ENCODE peak calls at places on chromosomes 5 and 9, in six cellular contexts. A is cardiac fibroblast; P is central memory CD8-positive, alpha-beta T cell; M is T1000; H is amygdala; J is ACHN. N is an unnamed sample.
A peak's percentile ranks its signal among the peaks of the same experiment; 100 is the strongest.

GRCh38 chr9:6864102-6864501 is 106.3 kb downstream of the KDM4C start:
- DNase-seq in M (no peak), H (no peak), A (no peak), P (no peak), J (no peak), N (no peak)

GRCh38 chr9:95740217-95741004 is 135.1 kb upstream of the ERCC6L2 start:
- DNase-seq in J (no peak), H (no peak), P (no peak), A (no peak), M (no peak), N (no peak)

GRCh38 chr5:15834596-15835245 is 334.7 kb downstream of the FBXL7 start:
- DNase-seq in P (no peak), J (no peak), M (no peak), A (peak; percentile 71), H (no peak), N (no peak)

GRCh38 chr5:1205255-1206180 is 4.1 kb downstream of the SLC6A19 start:
- DNase-seq in J (no peak), P (no peak), M (no peak), H (no peak), A (no peak), N (no peak)

GRCh38 chr5:10584714-10585113 is 20.8 kb downstream of the ANKRD33B start:
- DNase-seq in H (no peak), J (no peak), A (no peak), P (no peak), M (no peak), N (no peak)

GRCh38 chr9:93137362-93137761 is 3.3 kb upstream of the NINJ1 start:
- DNase-seq in P (no peak), J (no peak), H (no peak), A (no peak), M (no peak), N (no peak)

GRCh38 chr9:2085719-2086515 is 70.8 kb downstream of the SMARCA2 start:
- DNase-seq in M (no peak), J (no peak), H (no peak), P (no peak), A (peak; percentile 85), N (no peak)

GRCh38 chr5:8907168-8907868 is 638.6 kb downstream of the SEMA5A start:
- DNase-seq in M (no peak), A (no peak), J (no peak), P (no peak), H (no peak), N (no peak)

GRCh38 chr5:122885038-122885517 is 39.7 kb downstream of the SNX24 start:
- DNase-seq in A (no peak), J (no peak), H (no peak), P (no peak), M (no peak), N (no peak)

N was measured in endothelial cell.